ENCODE peak calls at places on chromosomes 1 and 21, in five cellular contexts. One of them, this sample, is unnamed.

GRCh38 chr1:48841945-48842344 is 65.3 kb upstream of the BEND5 start:
- DNase-seq in fibroblast of villous mesenchyme: no peak
- DNase-seq in B cell: no peak
- DNase-seq in neural crest cell: no peak
- DNase-seq in WERI-Rb-1: no peak
- DNase-seq in this sample: no peak

GRCh38 chr1:174158767-174159252 is 510 bp upstream of the RABGAP1L start:
- DNase-seq in fibroblast of villous mesenchyme: no peak
- DNase-seq in WERI-Rb-1: no peak
- DNase-seq in neural crest cell: no peak
- DNase-seq in B cell: peak; percentile 70
- DNase-seq in this sample: no peak

GRCh38 chr1:184299076-184299790 is 87.6 kb upstream of the C1orf21 start:
- DNase-seq in neural crest cell: no peak
- DNase-seq in WERI-Rb-1: peak; percentile 16
- DNase-seq in fibroblast of villous mesenchyme: peak; percentile 85
- DNase-seq in B cell: no peak
- DNase-seq in this sample: no peak

GRCh38 chr1:21270086-21270689 is 20.1 kb downstream of the ECE1 start:
- DNase-seq in B cell: peak; percentile 83
- DNase-seq in WERI-Rb-1: peak; percentile 88
- DNase-seq in neural crest cell: peak; percentile 82
- DNase-seq in fibroblast of villous mesenchyme: peak; percentile 74
- DNase-seq in this sample: peak; percentile 88

GRCh38 chr1:2408456-2408855 is 3.9 kb downstream of the PEX10 start:
- DNase-seq in B cell: no peak
- DNase-seq in fibroblast of villous mesenchyme: no peak
- DNase-seq in neural crest cell: no peak
- DNase-seq in WERI-Rb-1: no peak
- DNase-seq in this sample: no peak

GRCh38 chr1:113930499-113931161 is 1.5 kb downstream of the HIPK1 start:
- DNase-seq in B cell: peak; percentile 55
- DNase-seq in WERI-Rb-1: peak; percentile 23
- DNase-seq in neural crest cell: no peak
- DNase-seq in fibroblast of villous mesenchyme: peak; percentile 72
- DNase-seq in this sample: peak; percentile 44

GRCh38 chr1:228758451-228758850 is 23.2 kb downstream of the RHOU start:
- DNase-seq in WERI-Rb-1: no peak
- DNase-seq in B cell: no peak
- DNase-seq in neural crest cell: no peak
- DNase-seq in fibroblast of villous mesenchyme: no peak
- DNase-seq in this sample: no peak

GRCh38 chr1:182374101-182374834 is 17.3 kb downstream of the GLUL start:
- DNase-seq in B cell: no peak
- DNase-seq in fibroblast of villous mesenchyme: no peak
- DNase-seq in WERI-Rb-1: no peak
- DNase-seq in neural crest cell: no peak
- DNase-seq in this sample: no peak

GRCh38 chr1:162380061-162380846 is 1.3 kb upstream of the C1orf226 start:
- DNase-seq in WERI-Rb-1: no peak
- DNase-seq in neural crest cell: no peak
- DNase-seq in B cell: no peak
- DNase-seq in fibroblast of villous mesenchyme: no peak
- DNase-seq in this sample: no peak

GRCh38 chr1:207282496-207283380 is 38.7 kb upstream of the CD55 start:
- DNase-seq in neural crest cell: no peak
- DNase-seq in WERI-Rb-1: no peak
- DNase-seq in B cell: no peak
- DNase-seq in fibroblast of villous mesenchyme: peak; percentile 87
- DNase-seq in this sample: no peak

GRCh38 chr1:3113047-3113740 is 44.2 kb downstream of the PRDM16 start:
- DNase-seq in neural crest cell: no peak
- DNase-seq in WERI-Rb-1: no peak
- DNase-seq in fibroblast of villous mesenchyme: no peak
- DNase-seq in B cell: no peak
- DNase-seq in this sample: no peak

GRCh38 chr1:54100500-54100899 is 47.1 kb downstream of the TCEANC2 start:
- DNase-seq in B cell: no peak
- DNase-seq in neural crest cell: no peak
- DNase-seq in WERI-Rb-1: no peak
- DNase-seq in fibroblast of villous mesenchyme: no peak
- DNase-seq in this sample: no peak

GRCh38 chr21:14947613-14948160 is 117.1 kb downstream of the NRIP1 start:
- DNase-seq in neural crest cell: no peak
- DNase-seq in fibroblast of villous mesenchyme: no peak
- DNase-seq in WERI-Rb-1: no peak
- DNase-seq in B cell: no peak
- DNase-seq in this sample: no peak

GRCh38 chr1:192506741-192507155 is 68.8 kb upstream of the RGS1 start:
- DNase-seq in B cell: no peak
- DNase-seq in fibroblast of villous mesenchyme: peak; percentile 49
- DNase-seq in neural crest cell: no peak
- DNase-seq in WERI-Rb-1: no peak
- DNase-seq in this sample: no peak

GRCh38 chr1:22398656-22399420 is 52.8 kb upstream of the ZBTB40 start:
- DNase-seq in B cell: no peak
- DNase-seq in fibroblast of villous mesenchyme: no peak
- DNase-seq in neural crest cell: no peak
- DNase-seq in WERI-Rb-1: no peak
- DNase-seq in this sample: no peak

GRCh38 chr1:168726719-168727118 is 2.3 kb downstream of the DPT start:
- DNase-seq in WERI-Rb-1: no peak
- DNase-seq in B cell: no peak
- DNase-seq in fibroblast of villous mesenchyme: no peak
- DNase-seq in neural crest cell: no peak
- DNase-seq in this sample: no peak

GRCh38 chr1:10824821-10825540 is 28.5 kb upstream of the CASZ1 start:
- DNase-seq in neural crest cell: no peak
- DNase-seq in WERI-Rb-1: no peak
- DNase-seq in fibroblast of villous mesenchyme: peak; percentile 28
- DNase-seq in B cell: no peak
- DNase-seq in this sample: no peak

GRCh38 chr1:19814681-19815503 is at the start of gene RNF186:
- DNase-seq in B cell: no peak
- DNase-seq in WERI-Rb-1: no peak
- DNase-seq in fibroblast of villous mesenchyme: no peak
- DNase-seq in neural crest cell: no peak
- DNase-seq in this sample: no peak

GRCh38 chr1:10210841-10211804 is 753 bp downstream of the KIF1B start:
- DNase-seq in WERI-Rb-1: peak; percentile 80
- DNase-seq in B cell: no peak
- DNase-seq in neural crest cell: peak; percentile 37
- DNase-seq in fibroblast of villous mesenchyme: peak; percentile 86
- DNase-seq in this sample: peak; percentile 54

GRCh38 chr1:7538033-7538432 is 233.1 kb upstream of the VAMP3 start:
- DNase-seq in B cell: no peak
- DNase-seq in neural crest cell: no peak
- DNase-seq in WERI-Rb-1: no peak
- DNase-seq in fibroblast of villous mesenchyme: no peak
- DNase-seq in this sample: no peak

GRCh38 chr1:7536891-7537591 is 234.1 kb upstream of the VAMP3 start:
- DNase-seq in fibroblast of villous mesenchyme: no peak
- DNase-seq in B cell: no peak
- DNase-seq in neural crest cell: no peak
- DNase-seq in WERI-Rb-1: no peak
- DNase-seq in this sample: no peak

GRCh38 chr1:7539772-7540175 is 231.3 kb upstream of the VAMP3 start:
- DNase-seq in fibroblast of villous mesenchyme: no peak
- DNase-seq in B cell: no peak
- DNase-seq in neural crest cell: peak; percentile 31
- DNase-seq in WERI-Rb-1: peak; percentile 75
- DNase-seq in this sample: peak; percentile 66

GRCh38 chr1:7540816-7541215 is 230.3 kb upstream of the VAMP3 start:
- DNase-seq in fibroblast of villous mesenchyme: no peak
- DNase-seq in neural crest cell: no peak
- DNase-seq in B cell: no peak
- DNase-seq in WERI-Rb-1: no peak
- DNase-seq in this sample: no peak

GRCh38 chr1:7538849-7539771 is 232.0 kb upstream of the VAMP3 start:
- DNase-seq in fibroblast of villous mesenchyme: no peak
- DNase-seq in B cell: no peak
- DNase-seq in WERI-Rb-1: peak; percentile 51
- DNase-seq in neural crest cell: no peak
- DNase-seq in this sample: no peak
- TF ChIP-seq CTCF in fibroblast of villous mesenchyme: no peak
- TF ChIP-seq CTCF in B cell: no peak
- TF ChIP-seq CTCF in WERI-Rb-1: peak; percentile 38
- TF ChIP-seq CTCF in neural crest cell: no peak
- TF ChIP-seq CTCF in this sample: no peak

GRCh38 chr1:43986712-43987111 is 4.7 kb upstream of the CCDC24 start:
- DNase-seq in fibroblast of villous mesenchyme: no peak
- DNase-seq in WERI-Rb-1: no peak
- DNase-seq in neural crest cell: no peak
- DNase-seq in B cell: no peak
- DNase-seq in this sample: no peak
- TF ChIP-seq CTCF in fibroblast of villous mesenchyme: peak; percentile 16
- TF ChIP-seq CTCF in WERI-Rb-1: no peak
- TF ChIP-seq CTCF in neural crest cell: no peak
- TF ChIP-seq CTCF in B cell: no peak
- TF ChIP-seq CTCF in this sample: no peak

GRCh38 chr1:32104127-32104526 is 3.7 kb upstream of the KPNA6 start:
- DNase-seq in B cell: no peak
- DNase-seq in fibroblast of villous mesenchyme: no peak
- DNase-seq in WERI-Rb-1: no peak
- DNase-seq in neural crest cell: no peak
- DNase-seq in this sample: no peak
- TF ChIP-seq CTCF in B cell: no peak
- TF ChIP-seq CTCF in fibroblast of villous mesenchyme: no peak
- TF ChIP-seq CTCF in WERI-Rb-1: peak; percentile 40
- TF ChIP-seq CTCF in neural crest cell: no peak
- TF ChIP-seq CTCF in this sample: no peak

GRCh38 chr1:40187399-40187798 is 26.2 kb downstream of the RLF start:
- DNase-seq in B cell: no peak
- DNase-seq in fibroblast of villous mesenchyme: no peak
- DNase-seq in neural crest cell: no peak
- DNase-seq in WERI-Rb-1: no peak
- DNase-seq in this sample: no peak

GRCh38 chr1:40185951-40186864 is 25.0 kb downstream of the RLF start:
- DNase-seq in B cell: peak; percentile 57
- DNase-seq in fibroblast of villous mesenchyme: peak; percentile 12
- DNase-seq in WERI-Rb-1: no peak
- DNase-seq in neural crest cell: no peak
- DNase-seq in this sample: no peak

GRCh38 chr1:40179496-40180089 is 18.4 kb downstream of the RLF start:
- DNase-seq in neural crest cell: no peak
- DNase-seq in fibroblast of villous mesenchyme: no peak
- DNase-seq in WERI-Rb-1: no peak
- DNase-seq in B cell: no peak
- DNase-seq in this sample: no peak

GRCh38 chr1:40184193-40184592 is 23.0 kb downstream of the RLF start:
- DNase-seq in B cell: no peak
- DNase-seq in fibroblast of villous mesenchyme: no peak
- DNase-seq in WERI-Rb-1: no peak
- DNase-seq in neural crest cell: no peak
- DNase-seq in this sample: no peak

GRCh38 chr1:40182956-40183710 is 21.9 kb downstream of the RLF start:
- DNase-seq in WERI-Rb-1: peak; percentile 15
- DNase-seq in neural crest cell: no peak
- DNase-seq in B cell: no peak
- DNase-seq in fibroblast of villous mesenchyme: peak; percentile 57
- DNase-seq in this sample: peak; percentile 37
- TF ChIP-seq CTCF in WERI-Rb-1: no peak
- TF ChIP-seq CTCF in neural crest cell: peak; percentile 59
- TF ChIP-seq CTCF in B cell: peak; percentile 42
- TF ChIP-seq CTCF in fibroblast of villous mesenchyme: peak; percentile 60
- TF ChIP-seq CTCF in this sample: peak; percentile 41